ENCODE peak calls at places on chromosomes 12 and 14, in six cellular contexts. X is nucleus accumbens; A is effector memory CD8-positive, alpha-beta T cell; F is stimulated activated CD4-positive, alpha-beta T cell treated with anti-CD3 and anti-CD28 coated beads, Interleukin-2, amount 100 ng/mL, for 48 hours; W is stimulated activated CD8-positive, alpha-beta memory T cell treated with anti-CD3 and anti-CD28 coated beads, Interleukin-12 subunit alpha, Interleukin-12 subunit beta, amount 100 ng/mL, for 1 hour; O is GM12864. E is an unnamed sample.

GRCh38 chr12:111445311-111446043 is 39.8 kb downstream of the SH2B3 start:
- DNase-seq in X (no peak), A (no peak), F (no peak), W (no peak), O (no peak), E (no peak)

GRCh38 chr14:90830931-90831701 is 14.9 kb upstream of the TTC7B start:
- DNase-seq in X (no peak), A (no peak), F (no peak), W (no peak), O (no peak), E (no peak)

GRCh38 chr12:117850048-117850447 is 118.7 kb downstream of the KSR2 start:
- DNase-seq in X (no peak), A (no peak), F (no peak), W (no peak), O (no peak), E (peak)

GRCh38 chr12:1553987-1554982 is 40.1 kb downstream of the FBXL14 start:
- DNase-seq in X (no peak), A (no peak), F (peak), W (no peak), O (peak), E (no peak)

GRCh38 chr12:124461241-124461673 is 106.2 kb downstream of the NCOR2 start:
- DNase-seq in X (no peak), A (no peak), F (no peak), W (no peak), O (no peak), E (no peak)

GRCh38 chr12:61993734-61994345 is 266.4 kb upstream of the USP15 start:
- DNase-seq in X (no peak), A (no peak), F (no peak), W (no peak), O (no peak), E (peak)

GRCh38 chr14:64220466-64220865 is 73.7 kb downstream of the ESR2 start:
- DNase-seq in X (no peak), A (no peak), F (no peak), W (no peak), O (no peak), E (peak)

GRCh38 chr14:87944987-87945604 is 47.9 kb downstream of the GALC start:
- DNase-seq in X (no peak), A (no peak), F (no peak), W (no peak), O (peak), E (peak)

GRCh38 chr12:123131291-123131831 is 19.5 kb downstream of the PITPNM2 start:
- DNase-seq in X (no peak), A (no peak), F (no peak), W (no peak), O (no peak), E (no peak)

GRCh38 chr14:60945984-60946383 is 34.9 kb downstream of the TRMT5 start:
- DNase-seq in X (no peak), A (no peak), F (no peak), W (no peak), O (no peak), E (no peak)

GRCh38 chr14:104749111-104749649 is 3.8 kb upstream of the SIVA1 start:
- DNase-seq in X (peak), A (no peak), F (no peak), W (no peak), O (no peak), E (peak)